ENCODE peak calls at places on chromosomes 12 and 14, in ten cellular contexts. N, X, S, U, Y, M, D, I, J and K are unnamed samples.

GRCh38 chr12:26177303-26177702 is 18.1 kb upstream of the SSPN start:
- DNase-seq in N (no peak), X (peak), S (no peak), U (no peak), Y (no peak), M (no peak), D (no peak), I (no peak), J (no peak), K (no peak)

GRCh38 chr12:93593833-93594232 is 21.4 kb downstream of the SOCS2 start:
- DNase-seq in N (no peak), X (no peak), S (no peak), U (no peak), Y (no peak), M (no peak), D (no peak), I (no peak), J (no peak), K (no peak)

GRCh38 chr14:91146661-91147060 is 32.8 kb downstream of the DGLUCY start:
- DNase-seq in N (no peak), X (no peak), S (no peak), U (no peak), Y (no peak), M (no peak), D (no peak), I (peak), J (no peak), K (no peak)

GRCh38 chr14:65084554-65085190 is 17.6 kb downstream of the MAX start:
- DNase-seq in N (no peak), X (no peak), S (no peak), U (no peak), Y (no peak), M (no peak), D (no peak), I (no peak), J (no peak), K (no peak)

GRCh38 chr12:67701121-67701520 is 52.6 kb downstream of the DYRK2 start:
- DNase-seq in N (peak), X (no peak), S (no peak), U (no peak), Y (no peak), M (no peak), D (no peak), I (no peak), J (no peak), K (no peak)

GRCh38 chr14:96098309-96098998 is 59.3 kb downstream of the C14orf132 start:
- DNase-seq in N (peak), X (no peak), S (peak), U (no peak), Y (no peak), M (no peak), D (peak), I (no peak), J (peak), K (no peak)

GRCh38 chr12:91952916-91953315 is 192.7 kb downstream of the BTG1 start:
- DNase-seq in N (no peak), X (peak), S (no peak), U (no peak), Y (no peak), M (no peak), D (peak), I (no peak), J (no peak), K (no peak)

GRCh38 chr12:109286652-109287051 is 22.4 kb downstream of the FOXN4 start:
- DNase-seq in N (no peak), X (no peak), S (no peak), U (no peak), Y (no peak), M (no peak), D (no peak), I (no peak), J (no peak), K (no peak)

GRCh38 chr14:92040431-92041040 is 677 bp upstream of the TRIP11 start:
- DNase-seq in N (peak), X (peak), S (peak), U (no peak), Y (no peak), M (no peak), D (peak), I (no peak), J (peak), K (no peak)

GRCh38 chr12:46908936-46909635 is 83.3 kb upstream of the SLC38A4 start:
- DNase-seq in N (no peak), X (no peak), S (no peak), U (no peak), Y (no peak), M (no peak), D (no peak), I (no peak), J (no peak), K (no peak)

GRCh38 chr12:68515793-68516192 is 94.9 kb upstream of the RAP1B start:
- DNase-seq in N (no peak), X (no peak), S (no peak), U (no peak), Y (no peak), M (no peak), D (no peak), I (no peak), J (no peak), K (no peak)

GRCh38 chr14:77761205-77761931 is 412 bp upstream of the SNW1 start:
- DNase-seq in N (peak), X (peak), S (peak), U (no peak), Y (no peak), M (no peak), D (peak), I (no peak), J (peak), K (peak)

GRCh38 chr14:90545966-90546751 is 149.3 kb downstream of the CALM1 start:
- DNase-seq in N (no peak), X (no peak), S (no peak), U (no peak), Y (no peak), M (no peak), D (no peak), I (peak), J (peak), K (no peak)

GRCh38 chr14:95227279-95227860 is 70.0 kb upstream of the DICER1 start:
- DNase-seq in N (no peak), X (no peak), S (peak), U (no peak), Y (no peak), M (no peak), D (no peak), I (peak), J (peak), K (no peak)

GRCh38 chr14:29536886-29537511 is 390.6 kb downstream of the PRKD1 start:
- DNase-seq in N (peak), X (no peak), S (no peak), U (no peak), Y (no peak), M (no peak), D (no peak), I (no peak), J (peak), K (no peak)

GRCh38 chr14:96117101-96117897 is 78.1 kb downstream of the C14orf132 start:
- DNase-seq in N (no peak), X (no peak), S (no peak), U (no peak), Y (no peak), M (no peak), D (no peak), I (peak), J (peak), K (no peak)